ENCODE peak calls at places on chromosomes 12 and 14, in nine cellular contexts. D, G, P, O, E, Y, N, V and L are unnamed samples.

GRCh38 chr12:132708150-132708549 is 2.5 kb upstream of the PGAM5 start:
- DNase-seq in D (no peak), G (no peak), P (no peak), O (no peak), E (no peak), Y (no peak), N (no peak), V (no peak), L (no peak)

GRCh38 chr12:129873458-129873857 is 30.4 kb downstream of the TMEM132D start:
- DNase-seq in D (no peak), G (no peak), P (no peak), O (no peak), E (no peak), Y (no peak), N (no peak), V (no peak), L (no peak)

GRCh38 chr14:57502581-57503254 is 9.1 kb upstream of the CCDC198 start:
- DNase-seq in D (peak), G (no peak), P (no peak), O (no peak), E (no peak), Y (no peak), N (no peak), V (no peak), L (no peak)

GRCh38 chr12:94614288-94614721 is 36.1 kb downstream of the TMCC3 start:
- DNase-seq in D (no peak), G (no peak), P (no peak), O (no peak), E (no peak), Y (no peak), N (no peak), V (no peak), L (no peak)

GRCh38 chr12:93751864-93752610 is 74.9 kb downstream of the CRADD start:
- DNase-seq in D (no peak), G (no peak), P (no peak), O (no peak), E (no peak), Y (peak), N (no peak), V (no peak), L (no peak)

GRCh38 chr12:56636118-56636674 is 6.1 kb upstream of the BAZ2A start:
- DNase-seq in D (peak), G (peak), P (peak), O (peak), E (peak), Y (peak), N (peak), V (peak), L (peak)

GRCh38 chr12:121858662-121859572 is at the start of gene HPD:
- DNase-seq in D (peak), G (no peak), P (no peak), O (no peak), E (no peak), Y (peak), N (no peak), V (no peak), L (no peak)

GRCh38 chr14:104697892-104698583 is 8.6 kb downstream of the INF2 start:
- DNase-seq in D (no peak), G (no peak), P (no peak), O (no peak), E (no peak), Y (no peak), N (no peak), V (no peak), L (no peak)

GRCh38 chr14:64680013-64680674 is 24.1 kb upstream of the PLEKHG3 start:
- DNase-seq in D (no peak), G (no peak), P (no peak), O (no peak), E (no peak), Y (no peak), N (no peak), V (no peak), L (no peak)

GRCh38 chr12:70190252-70191010 is 52.8 kb upstream of the CNOT2 start:
- DNase-seq in D (no peak), G (no peak), P (no peak), O (no peak), E (no peak), Y (peak), N (no peak), V (no peak), L (no peak)

GRCh38 chr14:72254940-72255472 is 322.8 kb downstream of the RGS6 start:
- DNase-seq in D (no peak), G (no peak), P (no peak), O (no peak), E (no peak), Y (no peak), N (no peak), V (no peak), L (no peak)

GRCh38 chr12:109744026-109744425 is 30.4 kb downstream of the FAM222A start:
- DNase-seq in D (peak), G (no peak), P (no peak), O (no peak), E (no peak), Y (no peak), N (no peak), V (no peak), L (no peak)

GRCh38 chr12:2244013-2244861 is 191.4 kb downstream of the CACNA1C start:
- DNase-seq in D (no peak), G (no peak), P (no peak), O (no peak), E (no peak), Y (peak), N (no peak), V (no peak), L (no peak)

GRCh38 chr12:75660805-75661404 is 149.5 kb upstream of the KRR1 start:
- DNase-seq in D (no peak), G (no peak), P (no peak), O (no peak), E (no peak), Y (peak), N (no peak), V (no peak), L (no peak)

GRCh38 chr12:96421014-96421413 is 20.8 kb upstream of the CDK17 start:
- DNase-seq in D (no peak), G (no peak), P (no peak), O (no peak), E (no peak), Y (no peak), N (no peak), V (no peak), L (no peak)

GRCh38 chr14:93967637-93968250 is 8.6 kb downstream of the ASB2 start:
- DNase-seq in D (no peak), G (no peak), P (no peak), O (no peak), E (peak), Y (no peak), N (no peak), V (no peak), L (no peak)

GRCh38 chr14:91220581-91221000 is 23.9 kb downstream of the GPR68 start:
- DNase-seq in D (no peak), G (no peak), P (no peak), O (no peak), E (no peak), Y (no peak), N (no peak), V (no peak), L (no peak)

GRCh38 chr12:2439332-2440100 is 355.3 kb upstream of the FKBP4 start:
- DNase-seq in D (peak), G (no peak), P (no peak), O (no peak), E (no peak), Y (no peak), N (no peak), V (no peak), L (no peak)

GRCh38 chr12:111330800-111331752 is 37.8 kb downstream of the PHETA1 start:
- DNase-seq in D (no peak), G (no peak), P (peak), O (no peak), E (peak), Y (peak), N (peak), V (no peak), L (peak)

GRCh38 chr14:23577710-23578392 is 739 bp downstream of the JPH4 start:
- DNase-seq in D (no peak), G (no peak), P (no peak), O (no peak), E (no peak), Y (no peak), N (no peak), V (no peak), L (no peak)

GRCh38 chr14:101457177-101457935 is 103.9 kb upstream of the DIO3 start:
- DNase-seq in D (no peak), G (no peak), P (no peak), O (no peak), E (no peak), Y (no peak), N (no peak), V (no peak), L (no peak)

GRCh38 chr14:103695331-103696026 is 19.8 kb downstream of the XRCC3 start:
- DNase-seq in D (no peak), G (no peak), P (no peak), O (no peak), E (no peak), Y (no peak), N (no peak), V (no peak), L (no peak)

GRCh38 chr14:28298156-28298555 is 468.4 kb upstream of the FOXG1 start:
- DNase-seq in D (no peak), G (no peak), P (no peak), O (no peak), E (no peak), Y (peak), N (no peak), V (no peak), L (no peak)

GRCh38 chr14:105323663-105324062 is 9.1 kb downstream of the PACS2 start:
- DNase-seq in D (no peak), G (no peak), P (no peak), O (no peak), E (no peak), Y (no peak), N (no peak), V (no peak), L (no peak)

GRCh38 chr12:92624236-92624635 is 78.6 kb upstream of the PLEKHG7 start:
- DNase-seq in D (no peak), G (no peak), P (no peak), O (no peak), E (no peak), Y (peak), N (no peak), V (no peak), L (no peak)

GRCh38 chr14:71852201-71852600 is 80.0 kb upstream of the RGS6 start:
- DNase-seq in D (no peak), G (no peak), P (peak), O (no peak), E (peak), Y (peak), N (no peak), V (no peak), L (no peak)

GRCh38 chr14:77133718-77134338 is 7.8 kb downstream of the ZDHHC22 start:
- DNase-seq in D (peak), G (no peak), P (peak), O (peak), E (peak), Y (peak), N (no peak), V (no peak), L (no peak)

GRCh38 chr14:60655898-60656754 is 6.8 kb upstream of the SIX1 start:
- DNase-seq in D (no peak), G (no peak), P (no peak), O (no peak), E (no peak), Y (no peak), N (no peak), V (no peak), L (no peak)

GRCh38 chr14:84003316-84003715 is 1526.6 kb upstream of the FLRT2 start:
- DNase-seq in D (no peak), G (no peak), P (no peak), O (no peak), E (no peak), Y (no peak), N (no peak), V (no peak), L (no peak)

GRCh38 chr14:60722163-60722835 is 1.9 kb downstream of the SIX4 start:
- DNase-seq in D (no peak), G (no peak), P (no peak), O (peak), E (peak), Y (peak), N (peak), V (peak), L (no peak)

GRCh38 chr12:27615331-27615891 is 80.8 kb upstream of the REP15 start:
- DNase-seq in D (no peak), G (no peak), P (no peak), O (no peak), E (no peak), Y (peak), N (no peak), V (no peak), L (no peak)

GRCh38 chr12:121955258-121956040 is 37.1 kb downstream of the CFAP251 start:
- DNase-seq in D (no peak), G (no peak), P (no peak), O (no peak), E (peak), Y (peak), N (peak), V (no peak), L (no peak)